ENCODE peak calls at places on chromosomes 12 and 14, in seven cellular contexts. Y is NCI-H1105 treated with DMSO at 0.1 percent for 48 hours, E is astrocyte of the cerebellum, G is ELF-1, B is islet precursor cell, C is glomerular endothelial cell, R is sciatic nerve. J is an unnamed sample.

GRCh38 chr12:7072024-7072423 is 11.5 kb downstream of the C1S start:
- DNase-seq in Y (no peak), G (no peak), C (no peak), B (peak), E (no peak), R (no peak), J (no peak)

GRCh38 chr14:75753696-75754095 is 92.7 kb downstream of the TTLL5 start:
- DNase-seq in R (no peak), E (no peak), C (no peak), G (no peak), B (no peak), Y (no peak), J (no peak)

GRCh38 chr14:50308363-50308762 is 3.7 kb downstream of the L2HGDH start:
- DNase-seq in B (no peak), G (no peak), Y (no peak), E (no peak), C (no peak), R (no peak), J (no peak)

GRCh38 chr14:39768579-39768978 is 336.3 kb upstream of the FBXO33 start:
- DNase-seq in B (no peak), Y (peak), R (no peak), C (no peak), G (no peak), E (no peak), J (no peak)

GRCh38 chr12:16581416-16581815 is 24.5 kb downstream of the LMO3 start:
- DNase-seq in G (no peak), B (no peak), C (no peak), E (no peak), Y (no peak), R (no peak), J (no peak)

GRCh38 chr12:3200032-3200617 is 122.9 kb downstream of the TSPAN9 start:
- DNase-seq in Y (peak), G (peak), B (peak), C (no peak), R (peak), E (no peak), J (peak)

GRCh38 chr12:5260591-5261086 is 171.3 kb upstream of the NTF3 start:
- DNase-seq in G (no peak), Y (no peak), E (no peak), R (no peak), B (peak), C (no peak), J (no peak)

GRCh38 chr12:11310336-11310735 is at the start of gene PRB4:
- DNase-seq in C (no peak), B (no peak), R (no peak), E (no peak), G (no peak), Y (no peak), J (no peak)

GRCh38 chr14:95683793-95684192 is 2.4 kb upstream of the TCL1B start:
- DNase-seq in E (no peak), G (peak), B (peak), C (no peak), Y (no peak), R (no peak), J (peak)

GRCh38 chr12:122123051-122123760 is 44.6 kb downstream of the MLXIP start:
- DNase-seq in B (peak), E (peak), C (no peak), G (peak), Y (peak), R (peak), J (peak)

GRCh38 chr12:67593041-67593870 is 55.3 kb upstream of the DYRK2 start:
- DNase-seq in G (peak), B (peak), R (no peak), C (no peak), Y (no peak), E (no peak), J (no peak)

GRCh38 chr14:80850197-80850814 is 91.2 kb downstream of the CEP128 start:
- DNase-seq in B (no peak), C (peak), R (no peak), E (peak), Y (peak), G (no peak), J (peak)

GRCh38 chr12:59634254-59634653 is 38.4 kb downstream of the SLC16A7 start:
- DNase-seq in R (no peak), Y (no peak), E (no peak), G (no peak), C (no peak), B (no peak), J (no peak)

GRCh38 chr12:31234053-31234835 is 91.7 kb downstream of the SINHCAF start:
- DNase-seq in C (no peak), Y (peak), R (no peak), G (no peak), E (no peak), B (peak), J (peak)

GRCh38 chr12:49567302-49567610 is 686 bp downstream of the MCRS1 start:
- DNase-seq in B (no peak), C (no peak), G (no peak), R (no peak), Y (no peak), E (no peak), J (no peak)

GRCh38 chr12:85448548-85449139 is 168.6 kb downstream of the ALX1 start:
- DNase-seq in C (peak), R (no peak), Y (peak), G (no peak), E (peak), B (no peak), J (peak)

GRCh38 chr14:68576031-68576430 is 216.8 kb downstream of the ZFP36L1 start:
- DNase-seq in Y (no peak), B (no peak), C (no peak), R (no peak), E (no peak), G (no peak), J (no peak)

GRCh38 chr12:131896811-131897270 is 2.4 kb downstream of the ULK1 start:
- DNase-seq in Y (no peak), G (no peak), R (no peak), C (no peak), E (no peak), B (no peak), J (no peak)

GRCh38 chr12:60577607-60578006 is 981.8 kb downstream of the SLC16A7 start:
- DNase-seq in B (peak), R (no peak), C (no peak), Y (no peak), E (no peak), G (no peak), J (no peak)

GRCh38 chr14:75518625-75519024 is 3.6 kb upstream of the BATF start:
- DNase-seq in G (peak), Y (no peak), B (peak), R (no peak), E (no peak), C (no peak), J (peak)

GRCh38 chr12:585062-586061 is 77.9 kb downstream of the NINJ2 start:
- DNase-seq in E (no peak), R (no peak), C (no peak), G (no peak), B (peak), Y (no peak), J (peak)

GRCh38 chr12:123995023-123995422 is 22.0 kb downstream of the ZNF664 start:
- DNase-seq in Y (no peak), G (no peak), R (no peak), B (no peak), E (peak), C (no peak), J (no peak)

GRCh38 chr14:30240002-30240401 is 312.4 kb upstream of the PRKD1 start:
- DNase-seq in G (peak), B (peak), Y (no peak), C (no peak), R (no peak), E (no peak), J (peak)

GRCh38 chr12:110861729-110862128 is 14.9 kb downstream of the CCDC63 start:
- DNase-seq in Y (no peak), E (no peak), R (no peak), B (no peak), C (no peak), G (peak), J (no peak)

GRCh38 chr14:88231626-88232025 is 91.4 kb downstream of the KCNK10 start:
- DNase-seq in B (no peak), Y (no peak), C (no peak), R (no peak), E (no peak), G (no peak), J (no peak)

GRCh38 chr14:38098074-38098846 is 109.4 kb upstream of the SSTR1 start:
- DNase-seq in Y (no peak), B (no peak), E (peak), R (no peak), G (no peak), C (no peak), J (no peak)

GRCh38 chr12:30166416-30166815 is 382.7 kb upstream of the TMTC1 start:
- DNase-seq in C (no peak), B (no peak), G (no peak), E (no peak), Y (no peak), R (no peak), J (no peak)

GRCh38 chr12:96720363-96720705 is 186.7 kb upstream of the NEDD1 start:
- DNase-seq in B (no peak), E (no peak), Y (peak), G (no peak), C (no peak), R (no peak), J (peak)

GRCh38 chr14:43522191-43522590 is 984.9 kb downstream of the FSCB start:
- DNase-seq in C (no peak), Y (no peak), E (no peak), B (no peak), G (no peak), R (no peak), J (no peak)

GRCh38 chr12:106600503-106600902 is 17.7 kb downstream of the RFX4 start:
- DNase-seq in R (no peak), Y (no peak), B (no peak), C (no peak), E (no peak), G (peak), J (no peak)

GRCh38 chr14:75849496-75849895 is 132.3 kb downstream of the TGFB3 start:
- DNase-seq in B (no peak), Y (no peak), R (no peak), G (no peak), E (no peak), C (no peak), J (no peak)

J was measured in NCI-H69.